ENCODE peak calls at places on chromosomes 5 and 9, in eight cellular contexts. V is activated CD4-positive, alpha-beta T cell treated with anti-CD3 and anti-CD28 coated beads, Interleukin-2, amount 50 U/mL, for 4 hours; Q is transverse colon; W is GM10248; G is breast epithelium; T is T-helper 17 cell; S is brain microvascular endothelial cell; J is GM12865. Z is an unnamed sample.

GRCh38 chr9:99579964-99580363 is 241.7 kb upstream of the NR4A3 start:
- DNase-seq in G (no peak), Q (no peak), W (no peak), S (no peak), V (no peak), T (no peak), J (no peak), Z (no peak)

GRCh38 chr9:106039151-106039935 is 345.0 kb downstream of the TMEM38B start:
- DNase-seq in W (no peak), Q (no peak), V (no peak), T (no peak), G (no peak), S (no peak), J (no peak), Z (no peak)

GRCh38 chr9:136312436-136312835 is 8.5 kb upstream of the CCDC187 start:
- DNase-seq in V (peak; percentile 32), G (no peak), J (peak; percentile 40), W (peak; percentile 73), S (no peak), Q (peak; percentile 31), T (no peak), Z (no peak)

GRCh38 chr5:135186662-135187522 is 152.9 kb upstream of the PITX1 start:
- DNase-seq in J (no peak), S (no peak), V (no peak), W (no peak), G (no peak), T (no peak), Q (no peak), Z (no peak)

GRCh38 chr5:170896779-170897178 is 35.0 kb downstream of the RANBP17 start:
- DNase-seq in Q (no peak), W (peak; percentile 18), G (no peak), V (no peak), T (no peak), S (peak; percentile 46), J (no peak), Z (peak; percentile 64)

GRCh38 chr5:59592101-59592500 is 301.4 kb downstream of the PDE4D start:
- DNase-seq in G (no peak), T (no peak), V (no peak), J (no peak), W (no peak), S (peak; percentile 51), Q (no peak), Z (no peak)

GRCh38 chr5:145953202-145953601 is 16.8 kb downstream of the SH3RF2 start:
- DNase-seq in W (no peak), J (no peak), G (no peak), Q (no peak), V (no peak), S (no peak), T (no peak), Z (no peak)

GRCh38 chr9:126151031-126151670 is 175.5 kb upstream of the MVB12B start:
- DNase-seq in J (no peak), Q (peak; percentile 51), W (no peak), T (no peak), G (no peak), S (no peak), V (no peak), Z (peak; percentile 60)

GRCh38 chr9:126117158-126117425 is 209.5 kb upstream of the MVB12B start:
- DNase-seq in J (no peak), S (no peak), V (no peak), T (no peak), W (no peak), G (peak; percentile 10), Q (no peak), Z (no peak)

GRCh38 chr5:123367739-123368138 is 55.5 kb downstream of the CEP120 start:
- DNase-seq in G (no peak), T (no peak), S (no peak), J (peak; percentile 15), W (no peak), V (no peak), Q (no peak), Z (no peak)

GRCh38 chr5:73061593-73061992 is 58.8 kb upstream of the TMEM171 start:
- DNase-seq in G (no peak), W (no peak), J (no peak), S (no peak), V (no peak), Q (no peak), T (no peak), Z (no peak)

GRCh38 chr5:86786955-86787354 is 169.2 kb downstream of the COX7C start:
- DNase-seq in V (no peak), J (no peak), Q (no peak), T (no peak), S (no peak), G (no peak), W (no peak), Z (no peak)

GRCh38 chr5:40221796-40222195 is 457.9 kb upstream of the PTGER4 start:
- DNase-seq in W (no peak), S (peak; percentile 84), V (no peak), T (no peak), J (no peak), Q (no peak), G (no peak), Z (no peak)

GRCh38 chr9:68781866-68782265 is 76.8 kb downstream of the PIP5K1B start:
- DNase-seq in Q (no peak), G (no peak), S (no peak), V (no peak), W (no peak), T (no peak), J (no peak), Z (no peak)

GRCh38 chr9:97978706-97979105 is 4.4 kb upstream of the ANP32B start:
- DNase-seq in Q (no peak), V (no peak), J (no peak), G (no peak), W (no peak), T (no peak), S (no peak), Z (no peak)

GRCh38 chr9:91047529-91047928 is 245.9 kb downstream of the SYK start:
- DNase-seq in T (no peak), W (no peak), J (peak; percentile 24), G (no peak), V (peak; percentile 20), Q (peak; percentile 29), S (no peak), Z (no peak)

GRCh38 chr9:37667706-37668672 is 17.2 kb downstream of the FRMPD1 start:
- DNase-seq in V (no peak), G (no peak), T (no peak), W (no peak), S (no peak), Q (no peak), J (no peak), Z (no peak)

GRCh38 chr9:3177921-3178320 is 334.0 kb upstream of the PUM3 start:
- DNase-seq in Q (no peak), W (no peak), T (no peak), S (no peak), G (no peak), V (no peak), J (no peak), Z (no peak)

GRCh38 chr9:136239135-136239962 is 6.3 kb downstream of the QSOX2 start:
- DNase-seq in S (no peak), V (no peak), G (no peak), T (no peak), W (no peak), J (no peak), Q (no peak), Z (no peak)

GRCh38 chr9:126114850-126115460 is 211.7 kb upstream of the MVB12B start:
- DNase-seq in Q (no peak), J (no peak), T (no peak), S (no peak), G (no peak), W (no peak), V (no peak), Z (peak; percentile 34)

GRCh38 chr9:21688108-21689102 is 114.0 kb upstream of the MTAP start:
- DNase-seq in S (peak; percentile 53), J (no peak), W (no peak), G (peak; percentile 68), T (no peak), V (no peak), Q (no peak), Z (no peak)

GRCh38 chr9:123796073-123796472 is 133.9 kb downstream of the DENND1A start:
- DNase-seq in J (peak; percentile 48), W (no peak), V (no peak), T (no peak), S (no peak), Q (no peak), G (no peak), Z (no peak)

GRCh38 chr9:15485836-15486678 is 24.7 kb downstream of the PSIP1 start:
- DNase-seq in V (no peak), J (peak; percentile 15), T (no peak), S (peak; percentile 33), Q (no peak), G (no peak), W (no peak), Z (no peak)

GRCh38 chr9:127445851-127446719 is 5.1 kb downstream of the RPL12 start:
- DNase-seq in Q (no peak), S (no peak), W (no peak), T (no peak), G (no peak), J (peak; percentile 53), V (no peak), Z (no peak)

GRCh38 chr5:31984691-31985090 is 189.4 kb downstream of the GOLPH3 start:
- DNase-seq in V (no peak), W (no peak), S (no peak), G (no peak), T (no peak), Q (no peak), J (no peak), Z (no peak)